ENCODE peak calls at places on chromosomes 6 and 20, in four cellular contexts. C is frontal cortex, S is mucosa of gallbladder, U is EH. E is an unnamed sample.

GRCh38 chr20:44610313-44610965 is 28.1 kb downstream of the PKIG start:
- DNase-seq in C (no peak), U (no peak), S (no peak), E (no peak)

GRCh38 chr6:33904050-33904827 is 100.4 kb upstream of the MLN start:
- DNase-seq in U (peak; percentile 33), C (no peak), S (peak; percentile 45), E (peak; percentile 22)

GRCh38 chr6:25889877-25890853 is 16.1 kb upstream of the SLC17A3 start:
- DNase-seq in S (peak; percentile 28), C (peak; percentile 22), U (peak; percentile 48), E (peak; percentile 50)

GRCh38 chr6:115613488-115613887 is 447.2 kb downstream of the FRK start:
- DNase-seq in U (peak; percentile 98), C (no peak), S (no peak), E (peak; percentile 98)

GRCh38 chr20:57581202-57582028 is 20.5 kb downstream of the PCK1 start:
- DNase-seq in U (no peak), S (no peak), C (no peak), E (no peak)

GRCh38 chr6:158698876-158699440 is 49.1 kb downstream of the SYTL3 start:
- DNase-seq in U (peak; percentile 21), C (no peak), S (no peak), E (no peak)

GRCh38 chr20:62227977-62228958 is 8.2 kb upstream of the HRH3 start:
- DNase-seq in C (no peak), S (no peak), U (no peak), E (no peak)

GRCh38 chr6:84417261-84417660 is 189.8 kb upstream of the CEP162 start:
- DNase-seq in U (peak; percentile 88), S (no peak), C (no peak), E (peak; percentile 24)

GRCh38 chr20:10883166-10883565 is 209.4 kb upstream of the JAG1 start:
- DNase-seq in U (no peak), C (no peak), S (no peak), E (no peak)

GRCh38 chr6:71452709-71453108 is 164.1 kb downstream of the OGFRL1 start:
- DNase-seq in C (no peak), U (no peak), S (no peak), E (no peak)

GRCh38 chr20:34250005-34250404 is 8.8 kb downstream of the ASIP start:
- DNase-seq in S (no peak), C (no peak), U (no peak), E (no peak)

GRCh38 chr6:167709196-167709595 is 117.5 kb upstream of the AFDN start:
- DNase-seq in S (no peak), C (no peak), U (no peak), E (no peak)

GRCh38 chr6:33632603-33633039 is 11.5 kb downstream of the ITPR3 start:
- DNase-seq in U (peak; percentile 49), S (no peak), C (peak; percentile 52), E (peak; percentile 41)

GRCh38 chr6:168559574-168560098 is 118.7 kb downstream of the SMOC2 start:
- DNase-seq in U (no peak), S (no peak), C (no peak), E (no peak)

E was measured in RPMI7951.